ENCODE peak calls at places on chromosomes 1 and 21, in five cellular contexts. C is tibial nerve; K is activated CD4-positive, alpha-beta T cell treated with anti-CD3 and anti-CD28 coated beads, Interleukin-2, amount 50 U/mL, for 1 hour; D is activated gamma-delta T cell; M is head of caudate nucleus. T is an unnamed sample.
A peak's percentile ranks its signal among the peaks of the same experiment; 100 is the strongest.

GRCh38 chr1:235018720-235019444 is 109.8 kb downstream of the TOMM20 start:
- DNase-seq in C (no peak), K (no peak), D (no peak), M (no peak), T (no peak)

GRCh38 chr1:203996126-203996525 is 76.8 kb upstream of the SOX13 start:
- DNase-seq in C (peak; percentile 18), K (no peak), D (no peak), M (peak; percentile 80), T (no peak)

GRCh38 chr1:54804471-54805132 is 3.5 kb upstream of the TTC22 start:
- DNase-seq in C (no peak), K (no peak), D (no peak), M (no peak), T (no peak)

GRCh38 chr1:60678802-60679201 is 403.6 kb upstream of the NFIA start:
- DNase-seq in C (no peak), K (no peak), D (no peak), M (no peak), T (no peak)

GRCh38 chr1:44696789-44697188 is 22.3 kb downstream of the ARMH1 start:
- DNase-seq in C (no peak), K (peak; percentile 16), D (no peak), M (no peak), T (no peak)

GRCh38 chr1:118338991-118339390 is 154.0 kb upstream of the SPAG17 start:
- DNase-seq in C (no peak), K (no peak), D (no peak), M (no peak), T (no peak)

GRCh38 chr21:42039911-42040351 is 29.8 kb upstream of the ZBTB21 start:
- DNase-seq in C (no peak), K (no peak), D (no peak), M (no peak), T (no peak)

GRCh38 chr1:33424610-33425009 is 6.3 kb downstream of the PHC2 start:
- DNase-seq in C (no peak), K (no peak), D (no peak), M (no peak), T (no peak)

GRCh38 chr1:89525169-89525855 is 683 bp downstream of the LRRC8B start:
- DNase-seq in C (peak; percentile 15), K (peak; percentile 30), D (no peak), M (peak; percentile 78), T (no peak)

GRCh38 chr1:18342744-18343143 is 138.0 kb upstream of the KLHDC7A start:
- DNase-seq in C (no peak), K (no peak), D (no peak), M (no peak), T (no peak)

GRCh38 chr1:234958066-234958701 is 170.5 kb downstream of the TOMM20 start:
- DNase-seq in C (no peak), K (no peak), D (no peak), M (no peak), T (no peak)

GRCh38 chr1:165068716-165069115 is 287.8 kb downstream of the LMX1A start:
- DNase-seq in C (no peak), K (no peak), D (no peak), M (peak; percentile 84), T (no peak)

GRCh38 chr1:196437671-196438070 is 170.6 kb downstream of the KCNT2 start:
- DNase-seq in C (no peak), K (no peak), D (no peak), M (no peak), T (no peak)

GRCh38 chr1:19936061-19936750 is 12.8 kb upstream of the PLA2G2E start:
- DNase-seq in C (no peak), K (no peak), D (no peak), M (no peak), T (no peak)

GRCh38 chr1:111199881-111200801 is at the start of gene DENND2D:
- DNase-seq in C (peak; percentile 81), K (peak; percentile 61), D (no peak), M (peak; percentile 70), T (no peak)

GRCh38 chr1:164725401-164725800 is 166.4 kb downstream of the PBX1 start:
- DNase-seq in C (no peak), K (no peak), D (no peak), M (no peak), T (no peak)

GRCh38 chr1:183847646-183848045 is 42.7 kb downstream of the RGL1 start:
- DNase-seq in C (no peak), K (no peak), D (no peak), M (no peak), T (no peak)

GRCh38 chr1:8040586-8040985 is 14.5 kb upstream of the ERRFI1 start:
- DNase-seq in C (peak; percentile 84), K (no peak), D (no peak), M (peak; percentile 45), T (peak; percentile 83)